ENCODE peak calls at places on chromosomes 12 and 14, in four cellular contexts. U, M, Y and Q are unnamed samples. For H3K4me1, the result is how much of the 10 kb centered on the place peaks cover.

GRCh38 chr12:40198601-40199000 is 26.2 kb upstream of the LRRK2 start:
- DNase-seq in M (no peak), Y (no peak), U (peak), Q (no peak)

GRCh38 chr14:69299286-69300035 is 39.5 kb downstream of the GALNT16 start:
- DNase-seq in Y (peak), U (no peak), M (peak), Q (peak)

GRCh38 chr14:85634205-85634604 is 104.3 kb downstream of the FLRT2 start:
- DNase-seq in U (no peak), M (no peak), Y (no peak), Q (no peak)

GRCh38 chr12:128796439-128797118 is 27.2 kb downstream of the SLC15A4 start:
- DNase-seq in M (no peak), U (no peak), Y (no peak), Q (no peak)

GRCh38 chr12:43501705-43502104 is 50.3 kb downstream of the ADAMTS20 start:
- DNase-seq in U (peak), M (no peak), Y (peak), Q (no peak)

GRCh38 chr12:109870648-109871047 is 9.7 kb downstream of the GLTP start:
- DNase-seq in Y (no peak), U (peak), M (no peak), Q (no peak)

GRCh38 chr14:36973806-36974442 is 198.5 kb downstream of the SLC25A21 start:
- DNase-seq in Y (no peak), M (no peak), U (peak), Q (no peak)

GRCh38 chr12:49598527-49598926 is 6.9 kb downstream of the FAM186B start:
- DNase-seq in Y (no peak), U (no peak), M (no peak), Q (peak)

GRCh38 chr14:104531421-104532190 is 48.0 kb upstream of the C14orf180 start:
- DNase-seq in U (no peak), Y (no peak), M (peak), Q (peak)

GRCh38 chr12:55955800-55956508 is 9.9 kb downstream of the PMEL start:
- DNase-seq in Y (peak), U (peak), M (no peak), Q (peak)

GRCh38 chr12:3747543-3747942 is 5.4 kb downstream of the CRACR2A start:
- DNase-seq in U (no peak), Y (no peak), M (peak), Q (peak)

GRCh38 chr14:80212025-80212402 is 710 bp upstream of the DIO2 start:
- DNase-seq in Y (peak), U (peak), M (no peak), Q (no peak)

GRCh38 chr12:91113621-91114020 is 2.3 kb upstream of the LUM start:
- DNase-seq in Y (no peak), M (no peak), U (no peak), Q (no peak)

GRCh38 chr12:53997324-53998173 is 2.4 kb upstream of the HOXC9 start:
- DNase-seq in Y (no peak), U (no peak), M (no peak), Q (no peak)

GRCh38 chr12:57280234-57281062 is 29.5 kb upstream of the STAC3 start:
- DNase-seq in U (peak), M (no peak), Y (peak), Q (peak)

DNA sequence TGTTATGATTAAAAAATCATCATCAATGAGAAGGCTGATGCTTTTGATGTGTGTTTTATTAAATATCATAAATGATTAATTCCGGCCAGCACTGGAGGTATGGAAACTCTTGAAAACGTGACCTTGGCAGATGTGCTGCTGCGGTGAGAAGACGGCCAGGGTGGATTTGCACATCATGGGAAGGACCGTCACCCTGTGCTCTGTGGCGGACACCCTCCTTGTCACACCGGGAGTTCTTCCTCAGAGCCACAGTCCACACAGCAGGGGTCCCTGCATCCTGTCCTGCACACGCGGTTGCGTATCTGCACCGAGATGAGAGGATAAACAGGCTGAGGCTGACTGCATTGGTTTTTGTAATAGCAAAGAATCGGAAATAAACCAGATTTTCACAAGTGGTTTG is 33.5 kb downstream of the FZD10 start:
- DNase-seq in M (no peak), U (no peak), Y (no peak), Q (no peak)
- H3K9ac ChIP-seq in M (no peak), U (no peak), Y (no peak), Q (no peak)

GRCh38 chr12:87779858-87780498 is 249.2 kb downstream of the C12orf50 start:
- DNase-seq in M (no peak), Y (no peak), U (no peak), Q (no peak)

GRCh38 chr12:87779016-87779415 is 250.2 kb downstream of the C12orf50 start:
- DNase-seq in Y (peak), M (no peak), U (peak), Q (no peak)

GRCh38 chr12:87782838-87783237 is 246.4 kb downstream of the C12orf50 start:
- DNase-seq in Y (no peak), U (no peak), M (no peak), Q (no peak)

DNA sequence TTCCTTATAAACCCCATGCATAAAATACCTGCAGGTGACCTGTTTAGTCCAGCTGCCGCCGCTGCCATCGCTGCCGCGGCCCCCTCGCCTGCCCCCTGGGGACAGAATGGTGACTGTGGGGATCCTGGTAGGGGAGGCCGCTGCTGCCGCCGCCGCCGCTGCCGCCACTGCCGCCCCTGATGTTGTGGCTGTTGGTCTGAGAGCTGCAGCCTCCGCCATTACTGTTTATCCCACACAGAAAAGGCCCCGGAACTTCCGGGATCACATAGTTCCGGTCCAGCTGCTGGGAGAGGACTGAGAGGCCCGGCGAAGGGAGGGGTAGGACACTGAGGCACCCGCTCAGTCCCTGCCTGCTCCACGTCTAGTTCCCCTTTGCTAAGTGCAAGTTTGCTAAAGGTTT is 244.9 kb downstream of the C12orf50 start:
- DNase-seq in Y (no peak), U (no peak), M (no peak), Q (no peak)
- H3K56ac ChIP-seq in Y (no peak), U (no peak), M (no peak), Q (no peak)

DNA sequence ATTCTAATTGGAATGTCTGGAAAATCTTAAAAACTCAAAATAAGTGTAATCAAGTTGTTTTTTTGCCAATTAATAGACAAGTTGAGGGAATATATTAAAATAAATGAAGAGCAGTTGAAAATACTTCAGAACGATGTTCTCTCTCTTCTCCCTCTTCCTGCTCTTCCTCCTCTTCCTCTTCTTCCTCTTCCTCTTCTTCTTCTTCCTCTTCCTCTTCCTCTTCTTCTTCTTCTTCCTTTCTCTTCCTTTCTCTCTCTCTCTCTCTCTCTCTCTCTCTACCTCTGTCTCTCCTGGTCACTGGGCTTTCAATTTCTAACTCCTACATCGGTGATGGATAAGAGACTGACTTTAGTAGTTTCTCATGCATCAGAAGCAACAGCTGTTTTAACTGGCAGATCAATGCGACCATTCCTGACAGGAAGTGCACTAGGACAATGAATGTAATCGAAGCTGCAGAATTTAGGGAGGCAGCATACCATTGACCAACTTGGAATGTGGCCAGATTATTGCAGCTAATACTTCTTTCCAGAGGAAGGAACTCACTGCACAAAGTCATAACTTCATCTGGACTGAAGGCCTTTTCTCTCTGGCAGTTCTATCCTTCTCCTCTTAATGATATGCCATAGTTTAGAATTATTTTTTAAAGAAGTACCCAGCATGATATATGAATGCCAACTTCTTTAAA is 13.8 kb upstream of the TMTC2 start:
- DNase-seq in U (no peak), Y (no peak), M (no peak), Q (no peak)
- H3K4me1 ChIP-seq in U (under half), Y (under half), M (under half), Q (under half)

DNA sequence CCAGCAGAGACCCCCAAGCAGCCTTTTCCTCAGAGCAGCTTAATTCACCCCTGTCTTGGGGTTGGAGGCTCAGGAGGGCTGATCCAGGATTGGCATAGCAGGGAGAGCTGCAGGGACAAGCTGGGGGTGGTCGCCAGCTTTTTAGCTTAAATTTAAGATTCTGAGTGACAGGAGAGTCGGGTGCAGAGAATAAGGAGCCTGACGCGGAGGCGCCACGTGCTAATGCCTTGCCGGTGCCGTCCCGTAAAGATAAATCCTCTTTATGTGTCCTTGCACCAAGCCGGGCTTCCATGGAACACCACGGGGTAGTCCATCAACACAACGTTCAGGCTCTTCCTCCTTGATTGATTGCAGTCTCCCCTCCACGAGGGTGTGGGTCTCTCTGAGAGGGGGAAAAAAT is 3.8 kb downstream of the DLK1 start:
- DNase-seq in U (no peak), M (no peak), Y (no peak), Q (no peak)
- H3K9ac ChIP-seq in U (no peak), M (no peak), Y (no peak), Q (no peak)

GRCh38 chr14:87186745-87187144 is 806.2 kb downstream of the GALC start:
- DNase-seq in U (no peak), Y (peak), M (no peak), Q (peak)

GRCh38 chr14:87184180-87184579 is 808.8 kb downstream of the GALC start:
- DNase-seq in Y (no peak), M (no peak), U (no peak), Q (no peak)

GRCh38 chr14:87178277-87178676 is 814.7 kb downstream of the GALC start:
- DNase-seq in U (no peak), Y (no peak), M (no peak), Q (no peak)

GRCh38 chr14:87179936-87180335 is 813.0 kb downstream of the GALC start:
- DNase-seq in M (no peak), Y (no peak), U (no peak), Q (no peak)

GRCh38 chr14:87181288-87181687 is 811.7 kb downstream of the GALC start:
- DNase-seq in M (no peak), U (no peak), Y (no peak), Q (no peak)
- H3K56ac ChIP-seq in M (no peak), U (no peak), Y (no peak), Q (no peak)

GRCh38 chr12:132493482-132494178 is 3.7 kb downstream of the FBRSL1 start:
- DNase-seq in M (no peak), U (no peak), Y (no peak), Q (no peak)
- H3K4me1 ChIP-seq in M (under half), U (under half), Y (under half), Q (under half)

DNA sequence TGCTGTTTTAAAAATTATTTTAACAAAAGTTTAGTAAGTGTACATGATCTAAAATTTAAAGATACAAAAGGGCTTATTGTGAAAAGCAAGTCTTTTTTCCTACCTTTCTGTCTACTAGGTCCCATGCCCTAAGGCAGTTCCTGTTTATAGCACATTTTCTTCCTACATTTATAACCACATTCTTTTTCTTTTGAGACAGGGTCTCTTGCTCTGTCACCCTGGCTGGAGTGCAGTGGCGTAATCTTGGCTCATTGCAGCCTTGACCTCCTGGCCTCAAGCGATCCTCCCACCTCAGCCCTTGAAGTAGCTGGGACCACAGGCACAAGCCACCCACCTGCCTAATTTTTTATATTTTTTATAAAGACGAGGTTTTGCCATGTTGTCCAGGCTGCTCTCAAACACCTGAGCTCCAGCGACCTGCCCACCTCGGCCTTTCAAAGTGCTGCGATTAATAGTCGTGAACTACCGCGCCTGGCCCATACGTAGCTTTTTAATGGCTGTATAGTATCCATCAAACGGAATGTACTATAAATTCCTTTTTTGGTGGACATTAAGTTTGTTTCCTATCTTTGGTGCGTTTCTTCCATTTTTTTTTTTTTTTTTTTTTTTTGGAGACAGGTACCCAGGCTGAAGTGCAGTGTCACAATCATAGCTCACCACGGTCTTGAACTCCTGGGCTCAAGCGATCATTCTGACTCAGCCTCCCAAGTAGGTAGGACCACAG is 20.9 kb downstream of the FRS2 start:
- DNase-seq in Y (no peak), M (no peak), U (no peak), Q (no peak)
- H3K9ac ChIP-seq in Y (no peak), M (no peak), U (no peak), Q (no peak)